ENCODE peak calls at places on chromosomes 11 and 22, in four cellular contexts. One of them, this sample, is unnamed.

GRCh38 chr22:28855355-28856094 is 27.8 kb upstream of the ZNRF3 start:
- DNase-seq in psoas muscle: no peak
- DNase-seq in stomach: peak; percentile 42
- DNase-seq in endodermal cell: peak; percentile 79
- DNase-seq in this sample: peak; percentile 54

GRCh38 chr22:35477911-35478582 is 62.6 kb upstream of the RASD2 start:
- DNase-seq in psoas muscle: peak; percentile 55
- DNase-seq in stomach: no peak
- DNase-seq in endodermal cell: no peak
- DNase-seq in this sample: peak; percentile 75

GRCh38 chr11:117071344-117071787 is 26.9 kb downstream of the SIK3 start:
- DNase-seq in psoas muscle: peak; percentile 20
- DNase-seq in stomach: peak; percentile 38
- DNase-seq in endodermal cell: no peak
- DNase-seq in this sample: peak; percentile 40

GRCh38 chr22:29030618-29031235 is 30.9 kb downstream of the C22orf31 start:
- DNase-seq in psoas muscle: peak; percentile 77
- DNase-seq in stomach: peak; percentile 93
- DNase-seq in endodermal cell: peak; percentile 93
- DNase-seq in this sample: peak; percentile 90

GRCh38 chr11:36257351-36257750 is 31.9 kb downstream of the COMMD9 start:
- DNase-seq in stomach: no peak
- DNase-seq in endodermal cell: no peak
- DNase-seq in psoas muscle: no peak
- DNase-seq in this sample: no peak

GRCh38 chr22:34709641-34710040 is 356.3 kb upstream of the ISX start:
- DNase-seq in stomach: no peak
- DNase-seq in endodermal cell: no peak
- DNase-seq in psoas muscle: no peak
- DNase-seq in this sample: no peak

GRCh38 chr11:2163428-2163978 is 2.5 kb upstream of the INS start:
- DNase-seq in stomach: no peak
- DNase-seq in psoas muscle: no peak
- DNase-seq in endodermal cell: no peak
- DNase-seq in this sample: no peak

GRCh38 chr11:94675239-94675638 is 92.9 kb upstream of the AMOTL1 start:
- DNase-seq in psoas muscle: no peak
- DNase-seq in stomach: no peak
- DNase-seq in endodermal cell: no peak
- DNase-seq in this sample: no peak

GRCh38 chr11:70527046-70527395 is 128.7 kb downstream of the CTTN start:
- DNase-seq in psoas muscle: no peak
- DNase-seq in endodermal cell: no peak
- DNase-seq in stomach: no peak
- DNase-seq in this sample: peak; percentile 11

GRCh38 chr11:112042961-112043304 is 17.7 kb downstream of the DLAT start:
- DNase-seq in stomach: no peak
- DNase-seq in psoas muscle: no peak
- DNase-seq in endodermal cell: no peak
- DNase-seq in this sample: no peak

GRCh38 chr11:1756791-1757771 is 6.6 kb downstream of the CTSD start:
- DNase-seq in endodermal cell: no peak
- DNase-seq in psoas muscle: peak; percentile 28
- DNase-seq in stomach: no peak
- DNase-seq in this sample: no peak

DNA sequence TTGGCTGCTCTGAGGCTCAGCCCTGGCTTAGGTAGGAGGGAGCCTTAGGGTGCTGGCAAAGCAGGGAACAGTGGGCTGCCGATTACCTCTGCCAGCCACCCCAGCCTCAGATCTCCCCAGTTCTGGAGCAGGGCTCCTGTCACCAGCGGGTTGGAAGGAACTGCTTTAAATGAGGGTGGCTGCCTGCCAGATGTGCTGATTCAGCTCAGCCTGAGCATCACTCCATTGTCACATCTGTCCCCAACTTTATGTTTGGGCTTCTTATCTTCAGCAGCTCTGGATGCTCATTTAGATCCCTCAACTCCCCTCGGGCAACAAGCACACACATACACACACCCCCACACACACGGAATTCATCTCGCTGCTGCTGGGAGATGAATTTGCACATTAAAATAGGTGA is 16.9 kb upstream of the ANKK1 start:
- DNase-seq in stomach: no peak
- DNase-seq in endodermal cell: no peak
- DNase-seq in psoas muscle: no peak
- DNase-seq in this sample: no peak
- TF ChIP-seq CTCF in stomach: no peak
- TF ChIP-seq CTCF in endodermal cell: no peak
- TF ChIP-seq CTCF in psoas muscle: no peak
- TF ChIP-seq CTCF in this sample: no peak

GRCh38 chr11:105860105-105860504 is 161.9 kb downstream of the MSANTD4 start:
- DNase-seq in endodermal cell: no peak
- DNase-seq in psoas muscle: no peak
- DNase-seq in stomach: no peak
- DNase-seq in this sample: no peak

GRCh38 chr11:105856954-105857353 is 165.1 kb downstream of the MSANTD4 start:
- DNase-seq in stomach: no peak
- DNase-seq in psoas muscle: no peak
- DNase-seq in endodermal cell: no peak
- DNase-seq in this sample: no peak

GRCh38 chr11:105862736-105863367 is 159.2 kb downstream of the MSANTD4 start:
- DNase-seq in psoas muscle: no peak
- DNase-seq in endodermal cell: no peak
- DNase-seq in stomach: no peak
- DNase-seq in this sample: no peak

DNA sequence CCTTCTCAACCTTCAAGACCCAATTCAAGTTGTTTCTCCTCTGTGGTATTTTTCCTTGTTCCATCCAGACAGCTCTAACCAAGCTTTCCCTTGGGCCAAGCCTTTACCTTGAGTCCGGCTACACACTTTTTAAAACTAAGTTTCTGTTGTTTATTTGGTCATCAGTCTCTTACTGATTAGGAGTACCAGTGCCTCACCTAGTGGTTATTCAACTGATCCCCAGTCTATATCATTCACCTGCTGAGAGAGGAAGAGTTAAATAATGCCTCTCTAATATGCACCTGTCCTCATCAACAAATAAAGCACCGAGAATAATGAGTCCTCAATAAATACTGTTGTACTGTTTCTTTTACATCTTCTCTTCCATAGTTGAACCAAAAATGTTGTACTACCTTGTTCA is 160.8 kb downstream of the MSANTD4 start:
- DNase-seq in stomach: no peak
- DNase-seq in psoas muscle: no peak
- DNase-seq in endodermal cell: no peak
- DNase-seq in this sample: no peak
- TF ChIP-seq CTCF in stomach: no peak
- TF ChIP-seq CTCF in psoas muscle: no peak
- TF ChIP-seq CTCF in endodermal cell: peak; percentile 58
- TF ChIP-seq CTCF in this sample: peak; percentile 71

GRCh38 chr11:31798057-31799035 is 12.8 kb downstream of the PAX6 start:
- DNase-seq in endodermal cell: peak; percentile 95
- DNase-seq in psoas muscle: no peak
- DNase-seq in stomach: no peak
- DNase-seq in this sample: no peak
- TF ChIP-seq CTCF in endodermal cell: peak; percentile 76
- TF ChIP-seq CTCF in psoas muscle: no peak
- TF ChIP-seq CTCF in stomach: no peak
- TF ChIP-seq CTCF in this sample: no peak

DNA sequence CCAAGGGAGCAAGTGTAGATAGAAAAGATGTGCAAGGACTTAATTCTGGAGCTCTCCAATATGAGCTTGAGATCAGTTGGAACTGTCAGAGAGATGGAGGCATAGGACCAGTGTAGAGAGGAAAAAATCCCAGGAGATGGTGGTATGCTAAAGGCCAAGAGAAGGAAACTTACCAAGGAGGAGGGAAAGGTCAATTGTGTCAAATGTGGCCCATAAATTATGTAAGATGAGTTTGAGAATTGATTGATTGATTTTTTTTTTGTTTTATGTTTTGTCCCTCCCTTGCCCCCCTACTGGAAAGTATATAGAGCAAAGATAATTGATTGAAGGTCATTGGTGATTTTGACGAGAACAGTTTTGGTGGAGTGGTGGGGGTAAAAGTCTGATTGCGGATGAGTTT is 2.8 kb upstream of the USP2 start:
- DNase-seq in stomach: no peak
- DNase-seq in psoas muscle: no peak
- DNase-seq in endodermal cell: no peak
- DNase-seq in this sample: no peak
- TF ChIP-seq CTCF in stomach: no peak
- TF ChIP-seq CTCF in psoas muscle: no peak
- TF ChIP-seq CTCF in endodermal cell: no peak
- TF ChIP-seq CTCF in this sample: no peak

GRCh38 chr11:61183645-61184044 is 19.7 kb upstream of the PGA3 start:
- DNase-seq in endodermal cell: no peak
- DNase-seq in psoas muscle: no peak
- DNase-seq in stomach: no peak
- DNase-seq in this sample: no peak
- TF ChIP-seq CTCF in endodermal cell: peak; percentile 55
- TF ChIP-seq CTCF in psoas muscle: no peak
- TF ChIP-seq CTCF in stomach: no peak
- TF ChIP-seq CTCF in this sample: no peak

GRCh38 chr11:35030716-35031213 is 108.2 kb upstream of the CD44 start:
- DNase-seq in stomach: no peak
- DNase-seq in endodermal cell: no peak
- DNase-seq in psoas muscle: peak; percentile 76
- DNase-seq in this sample: no peak

GRCh38 chr11:35033011-35033410 is 106.0 kb upstream of the CD44 start:
- DNase-seq in stomach: no peak
- DNase-seq in endodermal cell: no peak
- DNase-seq in psoas muscle: no peak
- DNase-seq in this sample: no peak

GRCh38 chr11:35029979-35030378 is 109.0 kb upstream of the CD44 start:
- DNase-seq in psoas muscle: no peak
- DNase-seq in endodermal cell: no peak
- DNase-seq in stomach: no peak
- DNase-seq in this sample: no peak

GRCh38 chr11:35034401-35034800 is 104.6 kb upstream of the CD44 start:
- DNase-seq in psoas muscle: no peak
- DNase-seq in endodermal cell: no peak
- DNase-seq in stomach: no peak
- DNase-seq in this sample: no peak

DNA sequence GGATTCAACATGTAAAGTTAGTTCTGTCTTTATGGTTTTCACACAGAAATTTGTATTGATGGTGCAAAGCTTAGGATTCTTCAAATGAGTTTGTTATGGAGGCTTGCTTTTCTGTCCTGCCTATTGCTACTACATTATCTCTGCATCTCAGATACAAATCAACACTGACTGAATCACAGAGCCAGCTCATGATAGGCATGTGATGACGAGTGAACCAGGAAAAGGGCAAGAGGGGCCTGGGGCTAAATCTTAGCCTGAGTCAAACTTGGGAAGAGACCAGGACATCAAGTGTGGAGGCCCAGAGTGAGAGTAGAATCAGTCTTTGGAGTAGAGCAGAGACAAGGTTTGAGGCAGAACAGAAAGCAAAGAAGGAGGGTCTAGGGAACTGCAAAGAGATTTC is 107.1 kb upstream of the CD44 start:
- DNase-seq in stomach: no peak
- DNase-seq in psoas muscle: no peak
- DNase-seq in endodermal cell: no peak
- DNase-seq in this sample: no peak
- TF ChIP-seq CTCF in stomach: no peak
- TF ChIP-seq CTCF in psoas muscle: no peak
- TF ChIP-seq CTCF in endodermal cell: no peak
- TF ChIP-seq CTCF in this sample: no peak

DNA sequence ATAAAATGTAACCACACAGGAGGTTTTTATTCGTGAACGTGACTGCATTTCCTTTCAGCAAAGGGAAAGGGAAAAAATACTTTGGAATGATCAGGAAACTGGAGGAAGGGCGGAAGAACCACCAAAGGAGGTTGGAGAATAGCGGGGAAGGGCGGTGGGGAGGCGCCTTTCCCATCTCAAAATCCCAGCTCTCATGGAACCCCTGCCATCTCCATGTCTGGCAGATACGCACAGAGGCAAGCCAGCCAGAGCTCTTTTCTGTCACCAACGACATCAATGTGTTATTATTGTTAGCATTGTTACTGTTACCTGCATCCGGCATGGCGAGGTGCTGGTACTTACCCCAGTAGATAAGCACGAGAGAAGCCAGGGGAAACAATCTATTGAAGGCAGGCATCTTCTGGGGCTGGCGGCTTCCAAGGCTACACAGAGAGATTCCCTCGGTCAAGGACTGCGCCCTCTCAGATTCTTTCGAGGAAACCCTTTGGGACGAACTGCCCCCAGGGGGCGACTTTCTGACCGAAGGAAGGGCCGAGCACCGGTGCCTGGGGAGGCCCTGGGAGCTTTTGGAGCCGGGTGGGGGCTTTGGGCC is 923 bp downstream of the SCN3B start:
- DNase-seq in endodermal cell: no peak
- DNase-seq in stomach: no peak
- DNase-seq in psoas muscle: no peak
- DNase-seq in this sample: peak; percentile 84
- TF ChIP-seq CTCF in endodermal cell: peak; percentile 61
- TF ChIP-seq CTCF in stomach: no peak
- TF ChIP-seq CTCF in psoas muscle: no peak
- TF ChIP-seq CTCF in this sample: peak; percentile 74

DNA sequence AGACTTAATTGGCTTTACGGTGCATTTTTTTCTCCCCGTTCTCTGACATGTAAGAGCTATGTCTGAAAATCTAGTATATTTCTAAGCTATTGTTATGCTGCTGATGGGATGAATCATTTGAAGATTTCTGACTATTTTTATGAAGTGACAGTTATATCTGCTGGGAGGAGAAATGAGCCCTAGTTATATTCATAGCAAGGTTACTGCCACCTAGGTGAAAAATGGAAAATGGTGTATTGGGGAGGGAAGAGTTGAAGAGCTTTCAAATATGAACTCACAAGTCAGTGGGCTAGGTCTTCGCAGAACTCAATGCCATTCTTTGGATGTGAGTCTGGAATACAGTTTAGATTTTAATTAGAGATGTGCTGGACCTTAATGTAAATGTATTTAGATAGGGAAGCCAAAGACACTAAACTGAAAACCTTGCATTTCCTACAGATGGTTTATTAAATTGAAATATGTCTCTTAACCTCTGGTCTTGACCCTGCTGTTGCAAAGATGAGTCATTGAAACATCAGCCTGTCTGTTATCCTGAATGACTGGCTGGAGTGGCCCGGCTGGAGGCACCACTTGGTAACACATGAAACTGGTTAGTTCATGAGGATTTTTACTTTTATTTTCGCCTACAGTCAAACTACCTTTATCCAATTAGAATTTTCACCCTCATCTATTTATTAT is 293.7 kb downstream of the DDX10 start:
- DNase-seq in endodermal cell: no peak
- DNase-seq in psoas muscle: no peak
- DNase-seq in stomach: no peak
- DNase-seq in this sample: peak; percentile 68
- TF ChIP-seq CTCF in endodermal cell: no peak
- TF ChIP-seq CTCF in psoas muscle: no peak
- TF ChIP-seq CTCF in stomach: no peak
- TF ChIP-seq CTCF in this sample: peak; percentile 25

This sample was measured in BE2C.